ENCODE peak calls at places on chromosomes 12 and 14, in five cellular contexts. J is RCC 7860, W is nephron progenitor cell, O is AG04450, E is astrocyte of the spinal cord. B is an unnamed sample.

GRCh38 chr12:108711486-108712163 is 19.7 kb downstream of the CORO1C start:
- DNase-seq in O (no peak), W (no peak), E (no peak), J (peak), B (no peak)

GRCh38 chr12:19107750-19108149 is 21.8 kb upstream of the PLEKHA5 start:
- DNase-seq in E (no peak), W (no peak), O (no peak), J (no peak), B (no peak)

GRCh38 chr12:10661338-10661737 is 12.5 kb downstream of the STYK1 start:
- DNase-seq in W (no peak), J (no peak), O (no peak), E (no peak), B (no peak)

GRCh38 chr14:75535164-75535898 is 13.1 kb downstream of the BATF start:
- DNase-seq in W (no peak), E (no peak), J (no peak), O (no peak), B (no peak)

GRCh38 chr12:30358113-30358512 is 337.6 kb downstream of the IPO8 start:
- DNase-seq in J (no peak), E (no peak), O (no peak), W (no peak), B (no peak)

GRCh38 chr14:105982664-105983063 is 456.3 kb downstream of the TMEM121 start:
- DNase-seq in W (no peak), E (no peak), O (no peak), J (no peak), B (no peak)

GRCh38 chr12:108967869-108968540 is 52.9 kb downstream of the SVOP start:
- DNase-seq in E (no peak), O (no peak), J (no peak), W (no peak), B (no peak)

GRCh38 chr14:105912641-105913180 is 386.3 kb downstream of the TMEM121 start:
- DNase-seq in J (no peak), E (no peak), O (no peak), W (no peak), B (no peak)

GRCh38 chr12:109764123-109764522 is 50.5 kb downstream of the FAM222A start:
- DNase-seq in W (peak), J (no peak), O (no peak), E (no peak), B (no peak)

GRCh38 chr12:90832427-90832826 is 122.5 kb downstream of the CCER1 start:
- DNase-seq in O (no peak), W (no peak), J (no peak), E (no peak), B (no peak)

GRCh38 chr12:31600764-31601163 is 9.8 kb upstream of the DENND5B start:
- DNase-seq in W (no peak), O (no peak), J (no peak), E (no peak), B (peak)

GRCh38 chr12:24111591-24111990 is 162.1 kb upstream of the SOX5 start:
- DNase-seq in W (no peak), J (no peak), E (peak), O (no peak), B (peak)

GRCh38 chr14:91548145-91548544 is 38.0 kb upstream of the PPP4R3A start:
- DNase-seq in W (no peak), E (no peak), J (no peak), O (no peak), B (no peak)

GRCh38 chr12:117486840-117487659 is 125.6 kb upstream of the NOS1 start:
- DNase-seq in J (peak), O (no peak), W (peak), E (peak), B (peak)

GRCh38 chr12:34335819-34336262 is 313.5 kb downstream of the ALG10 start:
- DNase-seq in W (no peak), O (no peak), J (no peak), E (no peak), B (no peak)

GRCh38 chr14:96442355-96442754 is 50.4 kb downstream of the AK7 start:
- DNase-seq in J (no peak), O (no peak), E (peak), W (no peak), B (no peak)

GRCh38 chr12:80763874-80764273 is 47.2 kb downstream of the MYF5 start:
- DNase-seq in E (peak), J (peak), W (peak), O (no peak), B (peak)

GRCh38 chr12:40668095-40668494 is 24.1 kb upstream of the CNTN1 start:
- DNase-seq in O (no peak), W (no peak), J (no peak), E (no peak), B (no peak)

GRCh38 chr14:65750906-65751305 is 338.4 kb downstream of the FUT8 start:
- DNase-seq in W (no peak), J (no peak), O (no peak), E (no peak), B (no peak)

GRCh38 chr12:109734219-109735000 is 20.8 kb downstream of the FAM222A start:
- DNase-seq in E (no peak), O (no peak), J (no peak), W (peak), B (no peak)

GRCh38 chr12:70393787-70394519 is 27.9 kb downstream of the KCNMB4 start:
- DNase-seq in O (no peak), J (no peak), W (no peak), E (peak), B (no peak)

GRCh38 chr14:96065661-96066459 is 26.7 kb downstream of the C14orf132 start:
- DNase-seq in E (no peak), J (no peak), W (no peak), O (no peak), B (no peak)

GRCh38 chr14:58815046-58815701 is 177.4 kb downstream of the DACT1 start:
- DNase-seq in O (no peak), E (peak), J (peak), W (no peak), B (no peak)

GRCh38 chr14:42224053-42224888 is 617.6 kb downstream of the LRFN5 start:
- DNase-seq in J (peak), W (peak), O (peak), E (peak), B (no peak)

GRCh38 chr12:65010437-65010836 is 110.7 kb downstream of the WIF1 start:
- DNase-seq in J (no peak), W (no peak), O (no peak), E (no peak), B (no peak)

GRCh38 chr12:91951571-91951970 is 194.1 kb downstream of the BTG1 start:
- DNase-seq in W (no peak), E (peak), J (peak), O (no peak), B (no peak)

GRCh38 chr12:126994599-126994998 is 1272.4 kb upstream of the TMEM132C start:
- DNase-seq in J (no peak), E (no peak), O (no peak), W (no peak), B (no peak)

GRCh38 chr12:69497308-69498026 is 27.3 kb downstream of the FRS2 start:
- DNase-seq in O (no peak), E (peak), W (no peak), J (no peak), B (no peak)